ENCODE peak calls at places on chromosomes 5 and 9, in eight cellular contexts. S is fibroblast of villous mesenchyme; V is GM20000; Y is RWPE1; D is stimulated activated CD4-positive, alpha-beta T cell treated with anti-CD3 and anti-CD28 coated beads, Interleukin-4, amount 100 ng/mL, for 24 hours; A is GM12865; H is fibroblast of lung; I is activated CD4-positive, alpha-beta T cell treated with anti-CD3 and anti-CD28 coated beads, Interleukin-2, amount 50 U/mL, for 1 hour. G is an unnamed sample.

GRCh38 chr5:148912714-148913398 is 86.4 kb downstream of the ADRB2 start:
- DNase-seq in S (peak), V (no peak), Y (peak), D (no peak), A (no peak), H (peak), I (no peak), G (peak)

GRCh38 chr5:177546262-177546741 is 8.1 kb downstream of the FAM193B start:
- DNase-seq in S (peak), V (no peak), Y (peak), D (no peak), A (no peak), H (peak), I (no peak), G (no peak)

GRCh38 chr5:149135536-149136201 is 5.6 kb upstream of the ABLIM3 start:
- DNase-seq in S (peak), V (no peak), Y (no peak), D (no peak), A (no peak), H (peak), I (no peak), G (no peak)

GRCh38 chr9:16143947-16144890 is 591.4 kb downstream of the CCDC171 start:
- DNase-seq in S (no peak), V (no peak), Y (peak), D (no peak), A (peak), H (peak), I (no peak), G (no peak)

GRCh38 chr5:113128082-113128481 is 151.5 kb downstream of the DCP2 start:
- DNase-seq in S (no peak), V (no peak), Y (no peak), D (no peak), A (no peak), H (no peak), I (no peak), G (no peak)

GRCh38 chr9:109168170-109168569 is 1.1 kb upstream of the FRRS1L start:
- DNase-seq in S (no peak), V (no peak), Y (peak), D (no peak), A (no peak), H (no peak), I (no peak), G (no peak)

GRCh38 chr5:42756630-42757601 is at the start of gene CCDC152:
- DNase-seq in S (no peak), V (peak), Y (no peak), D (peak), A (peak), H (peak), I (peak), G (no peak)

GRCh38 chr9:131650254-131650653 is 89.6 kb downstream of the RAPGEF1 start:
- DNase-seq in S (peak), V (no peak), Y (peak), D (no peak), A (no peak), H (peak), I (no peak), G (no peak)

GRCh38 chr5:6592611-6593010 is 40.2 kb downstream of the NSUN2 start:
- DNase-seq in S (peak), V (no peak), Y (peak), D (no peak), A (no peak), H (peak), I (no peak), G (no peak)

GRCh38 chr5:2872676-2873075 is 121.2 kb upstream of the IRX2 start:
- DNase-seq in S (no peak), V (no peak), Y (no peak), D (no peak), A (no peak), H (no peak), I (no peak), G (no peak)

GRCh38 chr5:56175465-56175864 is 57.7 kb downstream of the ANKRD55 start:
- DNase-seq in S (peak), V (no peak), Y (peak), D (no peak), A (no peak), H (peak), I (no peak), G (no peak)

GRCh38 chr9:38708759-38709158 is 11.2 kb downstream of the FAM240B start:
- DNase-seq in S (peak), V (no peak), Y (no peak), D (no peak), A (no peak), H (peak), I (no peak), G (no peak)

GRCh38 chr5:38045446-38045845 is 205.6 kb upstream of the GDNF start:
- DNase-seq in S (no peak), V (no peak), Y (no peak), D (no peak), A (no peak), H (no peak), I (no peak), G (no peak)

GRCh38 chr9:123834218-123834906 is 95.6 kb downstream of the DENND1A start:
- DNase-seq in S (peak), V (no peak), Y (no peak), D (no peak), A (no peak), H (peak), I (no peak), G (no peak)

GRCh38 chr9:70679845-70680244 is 265.4 kb upstream of the KLF9 start:
- DNase-seq in S (peak), V (no peak), Y (no peak), D (no peak), A (no peak), H (peak), I (no peak), G (no peak)